ENCODE peak calls at places on chromosomes 16 and 17, in five cellular contexts. W is T-helper 2 cell; F is stimulated activated CD4-positive, alpha-beta T cell treated with anti-CD3 and anti-CD28 coated beads, Interleukin-2, amount 100 ng/mL, for 48 hours; E is mesendoderm; M is NAMALWA. S is an unnamed sample.

GRCh38 chr16:13316008-13316407 is 414.6 kb downstream of the SHISA9 start:
- DNase-seq in F (no peak), E (no peak), W (no peak), M (no peak), S (no peak)

GRCh38 chr17:17208013-17208412 is 1.9 kb upstream of the PLD6 start:
- DNase-seq in W (no peak), F (no peak), E (no peak), M (no peak), S (no peak)

GRCh38 chr16:30778549-30779244 is 8.3 kb downstream of the ZNF629 start:
- DNase-seq in E (peak), F (no peak), M (no peak), W (no peak), S (no peak)

GRCh38 chr17:50184057-50184456 is 17.4 kb downstream of the COL1A1 start:
- DNase-seq in F (no peak), E (peak), M (peak), W (no peak), S (no peak)

GRCh38 chr17:34721326-34721725 is 141.9 kb downstream of the TMEM132E start:
- DNase-seq in E (no peak), M (no peak), W (no peak), F (no peak), S (no peak)

GRCh38 chr17:42798383-42799380 is at the start of the genes CNTD1 and COA3:
- DNase-seq in M (peak), W (peak), F (peak), E (peak), S (peak)

GRCh38 chr16:68235882-68236803 is at the start of gene ESRP2:
- DNase-seq in E (peak), F (no peak), M (no peak), W (peak), S (no peak)

GRCh38 chr16:48546774-48547173 is 63.2 kb downstream of the N4BP1 start:
- DNase-seq in E (no peak), W (no peak), M (no peak), F (no peak), S (no peak)

GRCh38 chr16:51440096-51440495 is 289.0 kb upstream of the SALL1 start:
- DNase-seq in F (no peak), E (no peak), M (no peak), W (no peak), S (no peak)

GRCh38 chr17:81027038-81027437 is 7.9 kb upstream of the BAIAP2 start:
- DNase-seq in F (no peak), E (no peak), M (no peak), W (no peak), S (no peak)

GRCh38 chr17:77217136-77217535 is 76.4 kb downstream of the SEC14L1 start:
- DNase-seq in E (no peak), F (no peak), M (no peak), W (no peak), S (no peak)